ENCODE peak calls at places on chromosomes 11 and 22, in eight cellular contexts. Y is suprapubic skin, W is SK-N-SH, C is stomach, Z is K562, D is transverse colon, U is A549, F is tibial nerve. V is an unnamed sample.

GRCh38 chr11:123682976-123683375 is 28.6 kb upstream of the SCN3B start:
- DNase-seq in Y (no peak), W (peak), C (no peak), Z (no peak), D (no peak), U (no peak), F (no peak), V (no peak)

GRCh38 chr22:40676644-40677043 is 2.6 kb upstream of the MCHR1 start:
- DNase-seq in Y (no peak), W (no peak), C (no peak), Z (no peak), D (no peak), U (no peak), F (no peak), V (no peak)

GRCh38 chr11:2526808-2527381 is 82.1 kb downstream of the KCNQ1 start:
- DNase-seq in Y (peak), W (no peak), C (peak), Z (peak), D (peak), U (no peak), F (no peak), V (peak)

GRCh38 chr22:32528316-32528715 is 53.7 kb downstream of the FBXO7 start:
- DNase-seq in Y (no peak), W (no peak), C (no peak), Z (no peak), D (no peak), U (no peak), F (no peak), V (no peak)

GRCh38 chr11:39678996-39679395 is 1780.5 kb downstream of the LRRC4C start:
- DNase-seq in Y (no peak), W (no peak), C (no peak), Z (no peak), D (no peak), U (no peak), F (no peak), V (no peak)

GRCh38 chr22:37462426-37462825 is 23.8 kb downstream of the MFNG start:
- DNase-seq in Y (no peak), W (peak), C (no peak), Z (no peak), D (no peak), U (no peak), F (no peak), V (no peak)

GRCh38 chr11:78796956-78797355 is 222.3 kb upstream of the NARS2 start:
- DNase-seq in Y (no peak), W (no peak), C (no peak), Z (no peak), D (no peak), U (no peak), F (no peak), V (no peak)

GRCh38 chr11:120547301-120547700 is 35.8 kb downstream of the GRIK4 start:
- DNase-seq in Y (no peak), W (no peak), C (no peak), Z (no peak), D (no peak), U (no peak), F (no peak), V (no peak)

GRCh38 chr22:50313021-50313420 is 5.6 kb upstream of the PLXNB2 start:
- DNase-seq in Y (peak), W (no peak), C (no peak), Z (no peak), D (no peak), U (no peak), F (no peak), V (peak)

GRCh38 chr11:70471254-70471653 is 72.9 kb downstream of the CTTN start:
- DNase-seq in Y (no peak), W (peak), C (no peak), Z (peak), D (no peak), U (peak), F (peak), V (peak)

GRCh38 chr22:37282385-37282677 is at the start of gene CYTH4:
- DNase-seq in Y (no peak), W (no peak), C (peak), Z (peak), D (peak), U (no peak), F (no peak), V (no peak)

GRCh38 chr11:100068116-100068515 is 619.0 kb upstream of the ARHGAP42 start:
- DNase-seq in Y (no peak), W (no peak), C (no peak), Z (no peak), D (no peak), U (no peak), F (no peak), V (no peak)

GRCh38 chr22:49621601-49622210 is 206.0 kb downstream of the BRD1 start:
- DNase-seq in Y (peak), W (no peak), C (no peak), Z (no peak), D (no peak), U (no peak), F (no peak), V (no peak)

GRCh38 chr22:22803285-22803853 is 84.2 kb upstream of the IGLL5 start:
- DNase-seq in Y (no peak), W (no peak), C (no peak), Z (no peak), D (no peak), U (no peak), F (no peak), V (no peak)

GRCh38 chr22:44838316-44839016 is 86.1 kb downstream of the ARHGAP8 start:
- DNase-seq in Y (no peak), W (no peak), C (no peak), Z (no peak), D (no peak), U (no peak), F (no peak), V (no peak)

GRCh38 chr11:94780432-94780831 is 12.3 kb downstream of the AMOTL1 start:
- DNase-seq in Y (no peak), W (peak), C (no peak), Z (no peak), D (no peak), U (no peak), F (no peak), V (no peak)
- H3K4me3 ChIP-seq in Y (peak), W (peak), C (no peak), Z (no peak), D (no peak), U (no peak), F (no peak), V (no peak)

GRCh38 chr11:67371199-67371548 is 2.2 kb downstream of the CLCF1 start:
- DNase-seq in Y (no peak), W (no peak), C (no peak), Z (no peak), D (no peak), U (no peak), F (no peak), V (no peak)
- TF ChIP-seq EP300 in Y (no peak), W (no peak), C (no peak), Z (no peak), D (no peak), U (no peak), F (no peak), V (no peak)

GRCh38 chr11:65016705-65017104 is 2.7 kb downstream of the ARL2 start:
- DNase-seq in Y (no peak), W (no peak), C (no peak), Z (no peak), D (no peak), U (no peak), F (no peak), V (no peak)
- TF ChIP-seq CTCF in Y (no peak), W (no peak), C (no peak), Z (peak), D (no peak), U (no peak), F (no peak), V (no peak)

GRCh38 chr11:76783901-76784813 is 1.0 kb downstream of the TSKU start:
- DNase-seq in Y (peak), W (peak), C (peak), Z (peak), D (peak), U (no peak), F (no peak), V (peak)

GRCh38 chr11:76782526-76783293 is 446 bp upstream of the TSKU start:
- DNase-seq in Y (peak), W (peak), C (peak), Z (peak), D (peak), U (peak), F (peak), V (peak)

GRCh38 chr11:76783294-76783900 is at the start of gene TSKU:
- DNase-seq in Y (no peak), W (no peak), C (no peak), Z (no peak), D (no peak), U (no peak), F (no peak), V (no peak)

GRCh38 chr11:76781046-76781801 is 1.9 kb upstream of the TSKU start:
- DNase-seq in Y (no peak), W (no peak), C (no peak), Z (no peak), D (peak), U (no peak), F (no peak), V (no peak)

DNA sequence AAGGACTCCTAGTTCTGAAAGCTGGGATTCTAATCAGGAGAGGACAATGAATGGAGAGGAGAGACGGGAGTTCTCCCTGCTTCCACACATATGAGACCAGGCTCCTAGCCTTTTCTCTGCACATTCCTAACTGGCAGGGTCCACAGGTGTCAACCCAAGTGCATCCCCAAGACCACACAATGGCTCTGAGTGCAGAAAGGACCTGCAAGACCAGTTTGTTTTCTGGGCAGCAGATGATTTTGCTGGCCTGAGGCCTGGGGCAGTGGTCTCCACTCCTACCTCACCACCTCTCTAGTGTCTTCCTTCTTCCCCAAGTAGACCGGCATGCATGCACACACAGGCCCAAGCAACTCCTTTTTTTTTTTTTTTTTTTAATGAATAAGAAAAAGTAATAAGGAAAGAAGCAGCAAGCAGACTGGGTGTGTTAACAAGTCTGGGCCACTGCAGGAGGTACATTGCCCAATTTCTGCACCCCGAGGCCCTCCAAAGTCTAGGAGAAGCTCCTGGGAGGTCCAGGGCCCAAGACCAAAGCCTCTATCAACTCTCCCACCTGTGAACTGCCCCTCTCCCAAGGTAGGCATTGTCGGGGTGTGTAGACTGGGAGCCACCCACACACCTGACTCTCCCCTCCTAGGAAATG is 1.2 kb upstream of the TSKU start:
- DNase-seq in Y (no peak), W (no peak), C (no peak), Z (no peak), D (peak), U (no peak), F (no peak), V (no peak)
- H3K4me3 ChIP-seq in Y (peak), W (peak), C (peak), Z (peak), D (peak), U (peak), F (peak), V (peak)

GRCh38 chr11:6475936-6476335 is 2.2 kb upstream of the TRIM3 start:
- DNase-seq in Y (no peak), W (no peak), C (peak), Z (no peak), D (no peak), U (no peak), F (no peak), V (no peak)

GRCh38 chr11:6474423-6474792 is 667 bp upstream of the TRIM3 start:
- DNase-seq in Y (no peak), W (no peak), C (no peak), Z (no peak), D (no peak), U (no peak), F (no peak), V (no peak)

GRCh38 chr11:6473481-6474422 is at the start of gene TRIM3:
- DNase-seq in Y (peak), W (peak), C (peak), Z (peak), D (peak), U (peak), F (peak), V (peak)

GRCh38 chr11:6476571-6476970 is 2.8 kb upstream of the TRIM3 start:
- DNase-seq in Y (no peak), W (no peak), C (no peak), Z (peak), D (no peak), U (no peak), F (no peak), V (no peak)

DNA sequence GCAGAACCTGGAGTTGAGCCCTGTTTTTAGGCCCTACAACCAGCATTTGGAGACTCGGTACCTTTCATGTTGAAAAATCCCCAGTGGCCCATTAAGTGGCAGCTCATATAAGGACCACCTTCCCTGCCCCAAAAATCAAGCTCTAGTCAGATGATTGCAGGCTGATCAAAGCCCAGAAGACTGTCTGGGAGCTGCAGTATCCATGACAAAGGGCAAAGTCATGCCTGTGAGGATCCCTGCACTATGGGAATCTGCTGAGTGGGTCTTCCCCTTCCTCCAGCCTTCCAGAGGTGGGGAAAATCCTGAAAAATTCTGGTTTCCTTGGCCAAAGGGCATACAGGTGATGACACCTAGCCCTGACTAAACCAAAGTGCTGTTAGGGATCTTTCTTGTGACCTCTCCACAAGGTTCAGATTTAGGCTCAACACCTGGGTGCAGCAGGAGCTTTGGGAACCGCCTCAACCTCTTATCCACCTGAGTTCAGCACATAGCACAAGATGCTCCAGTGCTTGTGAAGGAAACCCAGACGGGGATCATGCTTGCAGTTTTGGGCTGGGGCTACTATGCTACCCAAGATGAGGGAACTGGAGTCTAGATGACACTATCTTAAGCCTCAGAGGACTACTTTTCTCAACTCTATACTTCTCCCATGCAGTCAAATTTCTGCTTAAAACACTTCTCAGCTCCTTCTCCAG is 1.2 kb upstream of the TRIM3 start:
- DNase-seq in Y (no peak), W (no peak), C (no peak), Z (no peak), D (no peak), U (no peak), F (no peak), V (no peak)
- TF ChIP-seq EP300 in Y (no peak), W (no peak), C (no peak), Z (no peak), D (no peak), U (no peak), F (no peak), V (no peak)

V was measured in ovary.